ENCODE peak calls at places on chromosomes 3 and 15, in ten cellular contexts. One of them, this sample, is unnamed.

GRCh38 chr3:55167586-55168317 is 239.9 kb upstream of the LRTM1 start:
- DNase-seq in CD8-positive, alpha-beta T cell: no peak
- DNase-seq in fibroblast of lung: peak
- DNase-seq in foreskin keratinocyte: peak
- DNase-seq in MCF 10A: peak
- DNase-seq in cardiac fibroblast: peak
- DNase-seq in OCI-LY7: no peak
- DNase-seq in H1: no peak
- DNase-seq in MM.1S: no peak
- DNase-seq in thyroid gland: no peak
- DNase-seq in this sample: no peak

GRCh38 chr15:85402195-85402921 is 22.0 kb downstream of the AKAP13 start:
- DNase-seq in CD8-positive, alpha-beta T cell: no peak
- DNase-seq in fibroblast of lung: peak
- DNase-seq in foreskin keratinocyte: no peak
- DNase-seq in MCF 10A: no peak
- DNase-seq in cardiac fibroblast: no peak
- DNase-seq in OCI-LY7: peak
- DNase-seq in H1: no peak
- DNase-seq in MM.1S: no peak
- DNase-seq in thyroid gland: no peak
- DNase-seq in this sample: no peak

GRCh38 chr3:115693868-115694267 is 70.6 kb downstream of the GAP43 start:
- DNase-seq in CD8-positive, alpha-beta T cell: no peak
- DNase-seq in fibroblast of lung: no peak
- DNase-seq in foreskin keratinocyte: no peak
- DNase-seq in MCF 10A: no peak
- DNase-seq in cardiac fibroblast: no peak
- DNase-seq in OCI-LY7: no peak
- DNase-seq in H1: no peak
- DNase-seq in MM.1S: no peak
- DNase-seq in thyroid gland: no peak
- DNase-seq in this sample: no peak

GRCh38 chr15:89399390-89400120 is 64.9 kb upstream of the POLG start:
- DNase-seq in CD8-positive, alpha-beta T cell: no peak
- DNase-seq in fibroblast of lung: no peak
- DNase-seq in foreskin keratinocyte: no peak
- DNase-seq in MCF 10A: no peak
- DNase-seq in cardiac fibroblast: no peak
- DNase-seq in OCI-LY7: no peak
- DNase-seq in H1: no peak
- DNase-seq in MM.1S: peak
- DNase-seq in thyroid gland: no peak
- DNase-seq in this sample: peak

GRCh38 chr3:187741403-187742350 is 3.6 kb downstream of the BCL6 start:
- DNase-seq in CD8-positive, alpha-beta T cell: peak
- DNase-seq in fibroblast of lung: peak
- DNase-seq in foreskin keratinocyte: peak
- DNase-seq in MCF 10A: peak
- DNase-seq in cardiac fibroblast: peak
- DNase-seq in OCI-LY7: peak
- DNase-seq in H1: peak
- DNase-seq in MM.1S: peak
- DNase-seq in thyroid gland: peak
- DNase-seq in this sample: peak

GRCh38 chr3:32383136-32383711 is 8.4 kb upstream of the CMTM7 start:
- DNase-seq in CD8-positive, alpha-beta T cell: no peak
- DNase-seq in fibroblast of lung: no peak
- DNase-seq in foreskin keratinocyte: no peak
- DNase-seq in MCF 10A: no peak
- DNase-seq in cardiac fibroblast: peak
- DNase-seq in OCI-LY7: no peak
- DNase-seq in H1: no peak
- DNase-seq in MM.1S: no peak
- DNase-seq in thyroid gland: no peak
- DNase-seq in this sample: no peak

GRCh38 chr3:88076712-88077111 is 17.7 kb downstream of the ZNF654 start:
- DNase-seq in CD8-positive, alpha-beta T cell: no peak
- DNase-seq in fibroblast of lung: no peak
- DNase-seq in foreskin keratinocyte: no peak
- DNase-seq in MCF 10A: no peak
- DNase-seq in cardiac fibroblast: no peak
- DNase-seq in OCI-LY7: no peak
- DNase-seq in H1: no peak
- DNase-seq in MM.1S: no peak
- DNase-seq in thyroid gland: no peak
- DNase-seq in this sample: no peak

GRCh38 chr15:100902436-100903190 is 16.5 kb upstream of the LRRK1 start:
- DNase-seq in CD8-positive, alpha-beta T cell: no peak
- DNase-seq in fibroblast of lung: peak
- DNase-seq in foreskin keratinocyte: peak
- DNase-seq in MCF 10A: no peak
- DNase-seq in cardiac fibroblast: peak
- DNase-seq in OCI-LY7: peak
- DNase-seq in H1: no peak
- DNase-seq in MM.1S: no peak
- DNase-seq in thyroid gland: peak
- DNase-seq in this sample: no peak

GRCh38 chr3:188881954-188882641 is 289.7 kb upstream of the TPRG1 start:
- DNase-seq in CD8-positive, alpha-beta T cell: no peak
- DNase-seq in fibroblast of lung: peak
- DNase-seq in foreskin keratinocyte: peak
- DNase-seq in MCF 10A: peak
- DNase-seq in cardiac fibroblast: peak
- DNase-seq in OCI-LY7: no peak
- DNase-seq in H1: no peak
- DNase-seq in MM.1S: no peak
- DNase-seq in thyroid gland: no peak
- DNase-seq in this sample: no peak

GRCh38 chr3:23612296-23612891 is 193.4 kb upstream of the UBE2E1 start:
- DNase-seq in CD8-positive, alpha-beta T cell: no peak
- DNase-seq in fibroblast of lung: peak
- DNase-seq in foreskin keratinocyte: peak
- DNase-seq in MCF 10A: no peak
- DNase-seq in cardiac fibroblast: peak
- DNase-seq in OCI-LY7: no peak
- DNase-seq in H1: peak
- DNase-seq in MM.1S: no peak
- DNase-seq in thyroid gland: no peak
- DNase-seq in this sample: no peak

GRCh38 chr3:52026016-52026415 is 30.3 kb upstream of the RPL29 start:
- DNase-seq in CD8-positive, alpha-beta T cell: no peak
- DNase-seq in fibroblast of lung: no peak
- DNase-seq in foreskin keratinocyte: no peak
- DNase-seq in MCF 10A: no peak
- DNase-seq in cardiac fibroblast: no peak
- DNase-seq in OCI-LY7: no peak
- DNase-seq in H1: no peak
- DNase-seq in MM.1S: no peak
- DNase-seq in thyroid gland: no peak
- DNase-seq in this sample: no peak

GRCh38 chr15:92393994-92394326 is 279 bp downstream of the ST8SIA2 start:
- DNase-seq in CD8-positive, alpha-beta T cell: no peak
- DNase-seq in fibroblast of lung: no peak
- DNase-seq in foreskin keratinocyte: no peak
- DNase-seq in MCF 10A: no peak
- DNase-seq in cardiac fibroblast: no peak
- DNase-seq in OCI-LY7: no peak
- DNase-seq in H1: no peak
- DNase-seq in MM.1S: no peak
- DNase-seq in thyroid gland: no peak
- DNase-seq in this sample: no peak

GRCh38 chr15:78308422-78309021 is 9.1 kb upstream of the SKIC8 start:
- DNase-seq in CD8-positive, alpha-beta T cell: peak
- DNase-seq in fibroblast of lung: peak
- DNase-seq in foreskin keratinocyte: no peak
- DNase-seq in MCF 10A: peak
- DNase-seq in cardiac fibroblast: peak
- DNase-seq in OCI-LY7: peak
- DNase-seq in H1: peak
- DNase-seq in MM.1S: peak
- DNase-seq in thyroid gland: peak
- DNase-seq in this sample: no peak

GRCh38 chr3:152176998-152177397 is 91.7 kb upstream of the MBNL1 start:
- DNase-seq in CD8-positive, alpha-beta T cell: no peak
- DNase-seq in fibroblast of lung: no peak
- DNase-seq in foreskin keratinocyte: no peak
- DNase-seq in MCF 10A: no peak
- DNase-seq in cardiac fibroblast: no peak
- DNase-seq in OCI-LY7: no peak
- DNase-seq in H1: no peak
- DNase-seq in MM.1S: no peak
- DNase-seq in thyroid gland: no peak
- DNase-seq in this sample: no peak

GRCh38 chr3:8095724-8096123 is 405.9 kb upstream of the LMCD1 start:
- DNase-seq in CD8-positive, alpha-beta T cell: no peak
- DNase-seq in fibroblast of lung: no peak
- DNase-seq in foreskin keratinocyte: no peak
- DNase-seq in MCF 10A: no peak
- DNase-seq in cardiac fibroblast: no peak
- DNase-seq in OCI-LY7: no peak
- DNase-seq in H1: peak
- DNase-seq in MM.1S: no peak
- DNase-seq in thyroid gland: no peak
- DNase-seq in this sample: no peak
- TF ChIP-seq CTCF in CD8-positive, alpha-beta T cell: no peak
- TF ChIP-seq CTCF in fibroblast of lung: no peak
- TF ChIP-seq CTCF in foreskin keratinocyte: peak
- TF ChIP-seq CTCF in MCF 10A: no peak
- TF ChIP-seq CTCF in cardiac fibroblast: no peak
- TF ChIP-seq CTCF in OCI-LY7: peak
- TF ChIP-seq CTCF in H1: peak
- TF ChIP-seq CTCF in MM.1S: no peak
- TF ChIP-seq CTCF in thyroid gland: no peak
- TF ChIP-seq CTCF in this sample: no peak

GRCh38 chr3:185457376-185457775 is 41.5 kb downstream of the TMEM41A start:
- DNase-seq in CD8-positive, alpha-beta T cell: no peak
- DNase-seq in fibroblast of lung: no peak
- DNase-seq in foreskin keratinocyte: no peak
- DNase-seq in MCF 10A: no peak
- DNase-seq in cardiac fibroblast: no peak
- DNase-seq in OCI-LY7: no peak
- DNase-seq in H1: no peak
- DNase-seq in MM.1S: no peak
- DNase-seq in thyroid gland: no peak
- DNase-seq in this sample: no peak

GRCh38 chr3:185460283-185460682 is 38.6 kb downstream of the TMEM41A start:
- DNase-seq in CD8-positive, alpha-beta T cell: no peak
- DNase-seq in fibroblast of lung: no peak
- DNase-seq in foreskin keratinocyte: no peak
- DNase-seq in MCF 10A: no peak
- DNase-seq in cardiac fibroblast: no peak
- DNase-seq in OCI-LY7: no peak
- DNase-seq in H1: no peak
- DNase-seq in MM.1S: no peak
- DNase-seq in thyroid gland: no peak
- DNase-seq in this sample: no peak

GRCh38 chr3:185460719-185461350 is 38.0 kb downstream of the TMEM41A start:
- DNase-seq in CD8-positive, alpha-beta T cell: no peak
- DNase-seq in fibroblast of lung: peak
- DNase-seq in foreskin keratinocyte: peak
- DNase-seq in MCF 10A: peak
- DNase-seq in cardiac fibroblast: peak
- DNase-seq in OCI-LY7: peak
- DNase-seq in H1: no peak
- DNase-seq in MM.1S: peak
- DNase-seq in thyroid gland: no peak
- DNase-seq in this sample: no peak

GRCh38 chr3:185455860-185456259 is 43.0 kb downstream of the TMEM41A start:
- DNase-seq in CD8-positive, alpha-beta T cell: no peak
- DNase-seq in fibroblast of lung: no peak
- DNase-seq in foreskin keratinocyte: no peak
- DNase-seq in MCF 10A: no peak
- DNase-seq in cardiac fibroblast: no peak
- DNase-seq in OCI-LY7: no peak
- DNase-seq in H1: no peak
- DNase-seq in MM.1S: no peak
- DNase-seq in thyroid gland: no peak
- DNase-seq in this sample: no peak
- TF ChIP-seq CTCF in CD8-positive, alpha-beta T cell: no peak
- TF ChIP-seq CTCF in fibroblast of lung: no peak
- TF ChIP-seq CTCF in foreskin keratinocyte: peak
- TF ChIP-seq CTCF in MCF 10A: no peak
- TF ChIP-seq CTCF in cardiac fibroblast: peak
- TF ChIP-seq CTCF in OCI-LY7: no peak
- TF ChIP-seq CTCF in H1: no peak
- TF ChIP-seq CTCF in MM.1S: no peak
- TF ChIP-seq CTCF in thyroid gland: no peak
- TF ChIP-seq CTCF in this sample: no peak

GRCh38 chr15:51401065-51401780 is 59.8 kb downstream of the GLDN start:
- DNase-seq in CD8-positive, alpha-beta T cell: no peak
- DNase-seq in fibroblast of lung: no peak
- DNase-seq in foreskin keratinocyte: no peak
- DNase-seq in MCF 10A: no peak
- DNase-seq in cardiac fibroblast: no peak
- DNase-seq in OCI-LY7: no peak
- DNase-seq in H1: no peak
- DNase-seq in MM.1S: no peak
- DNase-seq in thyroid gland: no peak
- DNase-seq in this sample: no peak

GRCh38 chr15:51403946-51404695 is 62.7 kb downstream of the GLDN start:
- DNase-seq in CD8-positive, alpha-beta T cell: no peak
- DNase-seq in fibroblast of lung: no peak
- DNase-seq in foreskin keratinocyte: no peak
- DNase-seq in MCF 10A: no peak
- DNase-seq in cardiac fibroblast: no peak
- DNase-seq in OCI-LY7: no peak
- DNase-seq in H1: peak
- DNase-seq in MM.1S: no peak
- DNase-seq in thyroid gland: peak
- DNase-seq in this sample: no peak

GRCh38 chr15:51405646-51406194 is 64.3 kb downstream of the GLDN start:
- DNase-seq in CD8-positive, alpha-beta T cell: no peak
- DNase-seq in fibroblast of lung: peak
- DNase-seq in foreskin keratinocyte: no peak
- DNase-seq in MCF 10A: no peak
- DNase-seq in cardiac fibroblast: no peak
- DNase-seq in OCI-LY7: no peak
- DNase-seq in H1: peak
- DNase-seq in MM.1S: no peak
- DNase-seq in thyroid gland: peak
- DNase-seq in this sample: no peak

GRCh38 chr15:51401872-51402517 is 60.5 kb downstream of the GLDN start:
- DNase-seq in CD8-positive, alpha-beta T cell: no peak
- DNase-seq in fibroblast of lung: peak
- DNase-seq in foreskin keratinocyte: peak
- DNase-seq in MCF 10A: peak
- DNase-seq in cardiac fibroblast: peak
- DNase-seq in OCI-LY7: no peak
- DNase-seq in H1: peak
- DNase-seq in MM.1S: no peak
- DNase-seq in thyroid gland: peak
- DNase-seq in this sample: no peak

GRCh38 chr15:51403072-51403878 is 61.8 kb downstream of the GLDN start:
- DNase-seq in CD8-positive, alpha-beta T cell: no peak
- DNase-seq in fibroblast of lung: peak
- DNase-seq in foreskin keratinocyte: peak
- DNase-seq in MCF 10A: peak
- DNase-seq in cardiac fibroblast: peak
- DNase-seq in OCI-LY7: peak
- DNase-seq in H1: peak
- DNase-seq in MM.1S: peak
- DNase-seq in thyroid gland: no peak
- DNase-seq in this sample: no peak
- TF ChIP-seq CTCF in CD8-positive, alpha-beta T cell: no peak
- TF ChIP-seq CTCF in fibroblast of lung: peak
- TF ChIP-seq CTCF in foreskin keratinocyte: peak
- TF ChIP-seq CTCF in MCF 10A: peak
- TF ChIP-seq CTCF in cardiac fibroblast: peak
- TF ChIP-seq CTCF in OCI-LY7: peak
- TF ChIP-seq CTCF in H1: no peak
- TF ChIP-seq CTCF in MM.1S: peak
- TF ChIP-seq CTCF in thyroid gland: peak
- TF ChIP-seq CTCF in this sample: no peak

GRCh38 chr3:129289201-129289921 is 10.7 kb downstream of the HMCES start:
- DNase-seq in CD8-positive, alpha-beta T cell: no peak
- DNase-seq in fibroblast of lung: peak
- DNase-seq in foreskin keratinocyte: peak
- DNase-seq in MCF 10A: peak
- DNase-seq in cardiac fibroblast: peak
- DNase-seq in OCI-LY7: no peak
- DNase-seq in H1: no peak
- DNase-seq in MM.1S: no peak
- DNase-seq in thyroid gland: no peak
- DNase-seq in this sample: no peak
- TF ChIP-seq CTCF in CD8-positive, alpha-beta T cell: no peak
- TF ChIP-seq CTCF in fibroblast of lung: no peak
- TF ChIP-seq CTCF in foreskin keratinocyte: no peak
- TF ChIP-seq CTCF in MCF 10A: no peak
- TF ChIP-seq CTCF in cardiac fibroblast: no peak
- TF ChIP-seq CTCF in OCI-LY7: no peak
- TF ChIP-seq CTCF in H1: no peak
- TF ChIP-seq CTCF in MM.1S: no peak
- TF ChIP-seq CTCF in thyroid gland: no peak
- TF ChIP-seq CTCF in this sample: no peak

This sample was measured in activated B cell treated with CpG ODN at 0.5 μM for 24 hours.